ENCODE peak calls at places on chromosome 12, in seven cellular contexts. V is ureter; Y is heart left ventricle; D is fibroblast of pulmonary artery; J is activated CD4-positive, alpha-beta T cell treated with anti-CD3 and anti-CD28 coated beads, Interleukin-2, amount 50 U/mL, for 4 hours; M is gastrocnemius medialis; Q is stimulated activated CD4-positive, alpha-beta T cell treated with anti-CD3 and anti-CD28 coated beads, Interleukin-2, amount 100 ng/mL, for 48 hours. U is an unnamed sample.
A peak's percentile ranks its signal among the peaks of the same experiment; 100 is the strongest.

GRCh38 chr12:124094733-124095132 is 121.7 kb downstream of the ZNF664 start:
- DNase-seq in Q (no peak), Y (no peak), M (no peak), V (no peak), J (no peak), D (no peak), U (no peak)

GRCh38 chr12:103664626-103665025 is 77.6 kb downstream of the STAB2 start:
- DNase-seq in J (no peak), Y (no peak), V (no peak), M (no peak), Q (no peak), D (no peak), U (no peak)

GRCh38 chr12:78062781-78063180 is 232.1 kb downstream of the NAV3 start:
- DNase-seq in Y (no peak), J (no peak), M (no peak), Q (no peak), D (peak; percentile 87), V (no peak), U (peak; percentile 90)

GRCh38 chr12:111444314-111444705 is 38.6 kb downstream of the SH2B3 start:
- DNase-seq in M (no peak), J (no peak), D (no peak), Y (no peak), V (no peak), Q (no peak), U (no peak)

GRCh38 chr12:89453579-89453978 is 71.0 kb downstream of the GALNT4 start:
- DNase-seq in J (no peak), Y (no peak), Q (no peak), D (peak; percentile 91), M (no peak), V (no peak), U (peak; percentile 80)

GRCh38 chr12:29158364-29158763 is 9.3 kb downstream of the FAR2 start:
- DNase-seq in Y (no peak), Q (no peak), D (no peak), M (no peak), V (no peak), J (no peak), U (no peak)

GRCh38 chr12:105330938-105331804 is 680 bp downstream of the C12orf75 start:
- DNase-seq in D (no peak), Q (peak; percentile 22), J (peak; percentile 21), V (no peak), Y (peak; percentile 65), M (no peak), U (peak; percentile 37)

GRCh38 chr12:56152132-56152755 is at the start of gene MYL6B:
- DNase-seq in D (peak; percentile 89), V (peak; percentile 95), Q (peak; percentile 92), Y (peak; percentile 96), M (peak; percentile 92), J (peak; percentile 93), U (peak; percentile 94)

GRCh38 chr12:53231859-53232640 is at the start of gene RARG:
- DNase-seq in Y (peak; percentile 70), V (peak; percentile 85), J (peak; percentile 82), D (peak; percentile 35), Q (peak; percentile 64), M (no peak), U (no peak)

GRCh38 chr12:22018860-22019259 is 27.2 kb upstream of the CMAS start:
- DNase-seq in M (no peak), Y (no peak), J (no peak), D (peak; percentile 14), Q (no peak), V (no peak), U (peak; percentile 42)

GRCh38 chr12:56188116-56188785 is 1.0 kb downstream of the SMARCC2 start:
- DNase-seq in M (no peak), J (no peak), Q (no peak), D (no peak), V (no peak), Y (no peak), U (peak; percentile 25)

GRCh38 chr12:28130625-28131598 is 59.3 kb upstream of the CCDC91 start:
- DNase-seq in Q (no peak), D (peak; percentile 100), V (peak; percentile 49), J (no peak), Y (peak; percentile 58), M (no peak), U (peak; percentile 99)

GRCh38 chr12:121781751-121782615 is 11.5 kb downstream of the RHOF start:
- DNase-seq in Q (no peak), D (no peak), V (no peak), M (no peak), Y (no peak), J (peak; percentile 58), U (no peak)

GRCh38 chr12:6553051-6553868 is 2.6 kb downstream of the IFFO1 start:
- DNase-seq in M (peak; percentile 88), V (peak; percentile 56), Y (peak; percentile 61), Q (no peak), J (no peak), D (peak; percentile 87), U (peak; percentile 70)

GRCh38 chr12:13313886-13314285 is 117.4 kb downstream of the EMP1 start:
- DNase-seq in M (no peak), J (no peak), V (no peak), Y (no peak), Q (no peak), D (no peak), U (no peak)

GRCh38 chr12:133106253-133106652 is 23.8 kb downstream of the ZNF891 start:
- DNase-seq in Q (no peak), M (no peak), D (peak; percentile 26), Y (no peak), V (no peak), J (no peak), U (peak; percentile 20)

GRCh38 chr12:9237286-9237685 is 29.1 kb upstream of the PZP start:
- DNase-seq in D (no peak), M (no peak), J (no peak), Y (no peak), V (no peak), Q (no peak), U (no peak)

GRCh38 chr12:120791669-120792176 is 66.1 kb downstream of the ACADS start:
- DNase-seq in J (no peak), D (no peak), M (no peak), V (no peak), Y (no peak), Q (no peak), U (peak; percentile 14)

GRCh38 chr12:122096014-122096413 is 17.5 kb downstream of the MLXIP start:
- DNase-seq in V (no peak), Y (no peak), M (no peak), Q (no peak), D (no peak), J (no peak), U (no peak)

GRCh38 chr12:64273527-64274403 is 51.7 kb upstream of the KICS2 start:
- DNase-seq in Y (no peak), Q (no peak), J (peak; percentile 8), D (peak; percentile 38), M (no peak), V (no peak), U (peak; percentile 54)

GRCh38 chr12:127393896-127394295 is 873.1 kb upstream of the TMEM132C start:
- DNase-seq in Q (no peak), D (peak; percentile 25), M (no peak), V (no peak), Y (no peak), J (no peak), U (no peak)

GRCh38 chr12:124761056-124761455 is 102.6 kb downstream of the SCARB1 start:
- DNase-seq in D (no peak), J (no peak), Y (no peak), V (no peak), Q (no peak), M (no peak), U (no peak)

GRCh38 chr12:88334271-88334670 is 192.2 kb downstream of the TMTC3 start:
- DNase-seq in D (peak; percentile 72), Q (no peak), M (no peak), J (no peak), V (no peak), Y (no peak), U (peak; percentile 15)

GRCh38 chr12:29537292-29537691 is 39.8 kb upstream of the OVCH1 start:
- DNase-seq in V (no peak), Y (no peak), D (peak; percentile 43), M (no peak), J (no peak), Q (no peak), U (peak; percentile 29)

GRCh38 chr12:68641138-68641537 is 30.4 kb downstream of the RAP1B start:
- DNase-seq in Q (peak; percentile 27), Y (no peak), M (no peak), V (no peak), J (peak; percentile 28), D (no peak), U (no peak)

U was measured in dermis blood vessel endothelial cell.